ENCODE peak calls at places on chromosomes 3 and 15, in five cellular contexts. S is endothelial cell of umbilical vein, P is T-cell, H is right atrium auricular region, G is choroid plexus epithelial cell. D is an unnamed sample.

GRCh38 chr3:40771112-40771511 is 246.4 kb downstream of the ZNF621 start:
- DNase-seq in S (no peak), P (no peak), H (no peak), G (no peak), D (no peak)

GRCh38 chr3:138974467-138974866 is 27.4 kb downstream of the FOXL2NB start:
- DNase-seq in S (peak; percentile 16), P (no peak), H (peak; percentile 50), G (peak; percentile 15), D (no peak)

GRCh38 chr3:99659965-99660364 is 21.6 kb downstream of the COL8A1 start:
- DNase-seq in S (peak; percentile 78), P (no peak), H (no peak), G (peak; percentile 96), D (no peak)

GRCh38 chr3:53744351-53744750 is 101.9 kb downstream of the CHDH start:
- DNase-seq in S (no peak), P (no peak), H (no peak), G (no peak), D (no peak)

GRCh38 chr3:195059471-195060216 is 211.3 kb downstream of the XXYLT1 start:
- DNase-seq in S (no peak), P (no peak), H (no peak), G (no peak), D (no peak)

GRCh38 chr3:58383476-58383875 is 50.2 kb downstream of the PDHB start:
- DNase-seq in S (no peak), P (no peak), H (no peak), G (peak; percentile 32), D (no peak)

GRCh38 chr15:90013503-90013937 is 12.4 kb downstream of the ZNF710 start:
- DNase-seq in S (no peak), P (no peak), H (no peak), G (no peak), D (no peak)

GRCh38 chr3:156305672-156306071 is 185.3 kb downstream of the KCNAB1 start:
- DNase-seq in S (no peak), P (no peak), H (no peak), G (no peak), D (no peak)

GRCh38 chr15:93170320-93170719 is 81.3 kb upstream of the RGMA start:
- DNase-seq in S (no peak), P (no peak), H (no peak), G (no peak), D (no peak)

GRCh38 chr15:54083501-54083900 is 105.3 kb downstream of the UNC13C start:
- DNase-seq in S (no peak), P (no peak), H (no peak), G (no peak), D (no peak)